ENCODE peak calls at places on chromosomes 3 and 15, in eight cellular contexts. D is WTC11; R is hepatocyte; U is fibroblast of mammary gland; A is NCI-H510A treated with DMSO at 0.1 percent for 48 hours; C is mesendoderm; W is activated T-helper 1 cell treated with anti-CD3 and anti-CD28 coated beads, Interleukin-2, amount 50 U/mL, for 16 hours; L is CD4-positive, alpha-beta memory T cell. S is an unnamed sample.

GRCh38 chr3:57100046-57100695 is 39.7 kb downstream of the SPATA12 start:
- DNase-seq in W (no peak), C (peak), U (peak), L (peak), R (peak), D (peak), A (peak), S (peak)

GRCh38 chr15:76626611-76627010 is 278.5 kb downstream of the SCAPER start:
- DNase-seq in D (no peak), C (no peak), R (no peak), W (no peak), L (no peak), U (no peak), A (no peak), S (no peak)

GRCh38 chr3:104510091-104510860 is 856.4 kb upstream of the ALCAM start:
- DNase-seq in D (no peak), A (no peak), U (no peak), R (no peak), L (no peak), C (no peak), W (no peak), S (no peak)

GRCh38 chr3:138569090-138569489 is 25.0 kb downstream of the CEP70 start:
- DNase-seq in D (no peak), L (no peak), U (no peak), R (no peak), C (no peak), A (no peak), W (no peak), S (no peak)

GRCh38 chr3:172077197-172077734 is 37.9 kb downstream of the FNDC3B start:
- DNase-seq in R (no peak), A (no peak), D (no peak), C (no peak), U (no peak), W (no peak), L (no peak), S (no peak)

GRCh38 chr15:35657679-35658201 is 111.8 kb upstream of the DPH6 start:
- DNase-seq in U (peak), A (no peak), C (no peak), L (no peak), R (no peak), W (no peak), D (no peak), S (no peak)

GRCh38 chr15:39998511-39998910 is 40.5 kb downstream of the SRP14 start:
- DNase-seq in A (no peak), L (no peak), D (no peak), R (no peak), C (no peak), W (no peak), U (no peak), S (no peak)

GRCh38 chr3:60154011-60154410 is 1097.2 kb downstream of the FHIT start:
- DNase-seq in L (no peak), A (no peak), U (no peak), R (no peak), D (no peak), W (no peak), C (no peak), S (no peak)

GRCh38 chr3:31093608-31093990 is 199.1 kb upstream of the GADL1 start:
- DNase-seq in R (no peak), L (no peak), U (no peak), A (no peak), W (no peak), D (no peak), C (no peak), S (no peak)

GRCh38 chr3:125163739-125164601 is 48.6 kb downstream of the SLC12A8 start:
- DNase-seq in R (peak), W (no peak), L (no peak), U (peak), D (peak), A (peak), C (peak), S (no peak)

GRCh38 chr3:32969656-32970055 is 18.2 kb downstream of the CCR4 start:
- DNase-seq in D (no peak), W (no peak), R (peak), C (no peak), U (peak), A (peak), L (no peak), S (no peak)

GRCh38 chr3:195133462-195133861 is 137.5 kb downstream of the XXYLT1 start:
- DNase-seq in R (no peak), L (peak), W (no peak), U (peak), C (no peak), A (peak), D (no peak), S (no peak)

GRCh38 chr15:89088605-89089315 is 504 bp downstream of the ABHD2 start:
- DNase-seq in C (no peak), U (no peak), W (no peak), A (no peak), D (no peak), R (peak), L (no peak), S (no peak)

S was measured in naive B cell.